ENCODE peak calls at places on chromosomes 1 and 21, in nine cellular contexts. V is CD4-positive, CD25-positive, alpha-beta regulatory T cell; W is activated T-helper 1 cell treated with Interleukin-2 at 50 U/mL for 16 hours; G is occipital lobe; L is stimulated activated CD4-positive, alpha-beta T cell treated with anti-CD3 and anti-CD28 coated beads, Interleukin-2, amount 100 ng/mL, for 24 hours; H is activated T-cell treated with anti-CD3 and anti-CD28 coated beads for 1 hour; K is amygdala; P is SW 1271; I is GM12864. S is an unnamed sample.

GRCh38 chr1:47870946-47871750 is 126.0 kb downstream of the TRABD2B start:
- DNase-seq in V (no peak), W (no peak), G (no peak), L (no peak), H (no peak), K (no peak), P (no peak), I (no peak), S (no peak)

GRCh38 chr21:24824209-24824608 is 783.1 kb downstream of the MRPL39 start:
- DNase-seq in V (no peak), W (no peak), G (no peak), L (no peak), H (no peak), K (no peak), P (no peak), I (no peak), S (no peak)

GRCh38 chr1:2290595-2291510 is 62.7 kb downstream of the SKI start:
- DNase-seq in V (peak), W (peak), G (peak), L (peak), H (peak), K (peak), P (peak), I (peak), S (peak)

GRCh38 chr1:47137178-47137577 is at the start of gene CYP4A22:
- DNase-seq in V (no peak), W (no peak), G (no peak), L (no peak), H (no peak), K (no peak), P (no peak), I (no peak), S (no peak)

GRCh38 chr1:119204940-119205339 is 64.5 kb upstream of the WARS2 start:
- DNase-seq in V (no peak), W (no peak), G (no peak), L (no peak), H (no peak), K (no peak), P (no peak), I (no peak), S (no peak)

GRCh38 chr1:39107891-39108290 is 81.7 kb downstream of the NDUFS5 start:
- DNase-seq in V (no peak), W (no peak), G (no peak), L (no peak), H (no peak), K (no peak), P (no peak), I (no peak), S (no peak)

GRCh38 chr1:236862615-236863211 is 67.6 kb downstream of the MTR start:
- DNase-seq in V (no peak), W (no peak), G (no peak), L (no peak), H (no peak), K (no peak), P (no peak), I (no peak), S (peak)

GRCh38 chr1:172637522-172637921 is 21.4 kb upstream of the FASLG start:
- DNase-seq in V (no peak), W (no peak), G (no peak), L (no peak), H (no peak), K (no peak), P (peak), I (no peak), S (no peak)

GRCh38 chr1:2988256-2988655 is 33.0 kb upstream of the ACTRT2 start:
- DNase-seq in V (no peak), W (no peak), G (no peak), L (no peak), H (no peak), K (peak), P (no peak), I (no peak), S (no peak)

GRCh38 chr1:162954824-162955223 is 93.8 kb upstream of the CCDC190 start:
- DNase-seq in V (no peak), W (no peak), G (no peak), L (no peak), H (no peak), K (no peak), P (no peak), I (no peak), S (no peak)

GRCh38 chr1:161487483-161487827 is 17.8 kb upstream of the FCGR2A start:
- DNase-seq in V (no peak), W (no peak), G (no peak), L (no peak), H (no peak), K (no peak), P (no peak), I (no peak), S (no peak)

GRCh38 chr1:67618285-67619018 is 66.5 kb upstream of the GADD45A start:
- DNase-seq in V (no peak), W (no peak), G (peak), L (no peak), H (no peak), K (peak), P (no peak), I (no peak), S (no peak)

GRCh38 chr1:175720023-175720422 is 23.4 kb downstream of the TNR start:
- DNase-seq in V (no peak), W (no peak), G (no peak), L (no peak), H (no peak), K (no peak), P (no peak), I (no peak), S (no peak)